ENCODE peak calls at places on chromosomes 5 and 9, in four cellular contexts. S is progenitor cell of endocrine pancreas, N is astrocyte of the spinal cord, K is cardiac fibroblast. Z is an unnamed sample.

GRCh38 chr5:19837536-19838179 is 150.3 kb downstream of the CDH18 start:
- DNase-seq in S (no peak), N (peak), K (no peak), Z (no peak)

GRCh38 chr9:109640232-109641078 is 139.5 kb upstream of the PALM2AKAP2 start:
- DNase-seq in S (peak), N (peak), K (peak), Z (peak)

GRCh38 chr5:71907001-71907564 is 188.0 kb downstream of the CARTPT start:
- DNase-seq in S (no peak), N (no peak), K (no peak), Z (no peak)

GRCh38 chr9:119596703-119597102 is 227.5 kb upstream of the BRINP1 start:
- DNase-seq in S (no peak), N (no peak), K (no peak), Z (no peak)

GRCh38 chr9:112271466-112272098 is 61.8 kb downstream of the PTBP3 start:
- DNase-seq in S (no peak), N (peak), K (no peak), Z (peak)

GRCh38 chr9:23686257-23686656 is 139.8 kb downstream of the ELAVL2 start:
- DNase-seq in S (no peak), N (peak), K (no peak), Z (no peak)

GRCh38 chr9:87684627-87685204 is 41.2 kb upstream of the CTSL start:
- DNase-seq in S (peak), N (no peak), K (peak), Z (no peak)

GRCh38 chr5:2711446-2712425 is 39.7 kb downstream of the IRX2 start:
- DNase-seq in S (no peak), N (no peak), K (no peak), Z (no peak)

GRCh38 chr9:35071814-35072460 is 488 bp downstream of the VCP start:
- DNase-seq in S (peak), N (peak), K (peak), Z (peak)

GRCh38 chr5:25713259-25713658 is 1068.5 kb upstream of the CDH10 start:
- DNase-seq in S (peak), N (no peak), K (no peak), Z (no peak)

GRCh38 chr9:129176786-129177442 is 1.1 kb downstream of the IER5L start:
- DNase-seq in S (peak), N (peak), K (peak), Z (peak)